ENCODE peak calls at places on chromosomes 4 and X, in five cellular contexts. G is fibroblast of lung, L is cardiac fibroblast, F is IMR-90, X is mammary epithelial cell. J is an unnamed sample.

GRCh38 chrX:133840415-133840814 is 145.0 kb downstream of the GPC3 start:
- DNase-seq in G (no peak), L (no peak), F (no peak), X (no peak), J (no peak)

GRCh38 chr4:13368262-13368661 is 115.9 kb downstream of the RAB28 start:
- DNase-seq in G (peak; percentile 34), L (no peak), F (peak; percentile 12), X (no peak), J (no peak)

GRCh38 chr4:87499415-87500106 is 29.6 kb downstream of the SPARCL1 start:
- DNase-seq in G (no peak), L (no peak), F (no peak), X (no peak), J (no peak)

GRCh38 chr4:48914311-48914710 is 7.7 kb upstream of the OCIAD2 start:
- DNase-seq in G (peak; percentile 86), L (no peak), F (no peak), X (peak; percentile 42), J (no peak)

GRCh38 chr4:51836531-51836930 is 6.4 kb upstream of the DCUN1D4 start:
- DNase-seq in G (peak; percentile 2), L (peak; percentile 65), F (no peak), X (no peak), J (no peak)

GRCh38 chr4:69984030-69984443 is 11.7 kb upstream of the STATH start:
- DNase-seq in G (peak; percentile 58), L (peak; percentile 62), F (no peak), X (peak; percentile 64), J (no peak)

GRCh38 chr4:38674206-38675144 is 10.5 kb downstream of the KLF3 start:
- DNase-seq in G (peak; percentile 28), L (no peak), F (no peak), X (peak; percentile 46), J (no peak)

GRCh38 chrX:106415276-106415895 is 196.4 kb upstream of the RADX start:
- DNase-seq in G (peak; percentile 6), L (peak; percentile 36), F (peak; percentile 13), X (peak; percentile 6), J (no peak)

GRCh38 chr4:37157403-37158167 is 87.0 kb upstream of the NWD2 start:
- DNase-seq in G (no peak), L (no peak), F (no peak), X (no peak), J (no peak)

GRCh38 chr4:170398228-170398627 is 308.5 kb upstream of the AADAT start:
- DNase-seq in G (no peak), L (no peak), F (no peak), X (peak; percentile 42), J (no peak)

GRCh38 chr4:98612318-98613250 is 45.8 kb downstream of the TSPAN5 start:
- DNase-seq in G (peak; percentile 36), L (no peak), F (no peak), X (no peak), J (no peak)

GRCh38 chrX:12974217-12974796 is 603 bp upstream of the TMSB4X start:
- DNase-seq in G (peak; percentile 69), L (peak; percentile 83), F (peak; percentile 54), X (peak; percentile 60), J (peak; percentile 67)

GRCh38 chrX:26670521-26670920 is 454.6 kb downstream of the MAGEB5 start:
- DNase-seq in G (no peak), L (no peak), F (no peak), X (no peak), J (no peak)

GRCh38 chr4:37748546-37748945 is 62.4 kb upstream of the RELL1 start:
- DNase-seq in G (no peak), L (no peak), F (no peak), X (no peak), J (no peak)

GRCh38 chrX:53320543-53321215 is 39.3 kb upstream of the IQSEC2 start:
- DNase-seq in G (no peak), L (no peak), F (no peak), X (no peak), J (no peak)

GRCh38 chrX:140526138-140526537 is 21.3 kb upstream of the SOX3 start:
- DNase-seq in G (peak; percentile 68), L (peak; percentile 18), F (peak; percentile 57), X (no peak), J (no peak)

GRCh38 chr4:182085051-182085480 is 158.1 kb upstream of the TENM3 start:
- DNase-seq in G (peak; percentile 98), L (peak; percentile 5), F (no peak), X (no peak), J (no peak)

GRCh38 chr4:89489338-89489771 is 181.8 kb upstream of the GPRIN3 start:
- DNase-seq in G (no peak), L (no peak), F (no peak), X (no peak), J (peak; percentile 33)

GRCh38 chrX:35285289-35285962 is 342.8 kb downstream of the FAM47B start:
- DNase-seq in G (no peak), L (no peak), F (no peak), X (no peak), J (no peak)

GRCh38 chrX:68433155-68433980 is at the start of gene OPHN1:
- DNase-seq in G (peak; percentile 84), L (peak; percentile 76), F (peak; percentile 74), X (peak; percentile 84), J (peak; percentile 85)

GRCh38 chr4:47482326-47482725 is 2.7 kb upstream of the ATP10D start:
- DNase-seq in G (peak; percentile 75), L (peak; percentile 87), F (peak; percentile 81), X (peak; percentile 71), J (no peak)

GRCh38 chr4:47483722-47484121 is 1.4 kb upstream of the ATP10D start:
- DNase-seq in G (peak; percentile 58), L (no peak), F (no peak), X (no peak), J (no peak)

GRCh38 chr4:47484169-47484568 is 906 bp upstream of the ATP10D start:
- DNase-seq in G (no peak), L (no peak), F (no peak), X (peak; percentile 76), J (no peak)

GRCh38 chr4:47486306-47486705 is 1.2 kb downstream of the ATP10D start:
- DNase-seq in G (peak; percentile 36), L (peak; percentile 45), F (no peak), X (no peak), J (no peak)

GRCh38 chr4:47485047-47485692 is at the start of gene ATP10D:
- DNase-seq in G (peak; percentile 94), L (peak; percentile 94), F (peak; percentile 93), X (peak; percentile 91), J (peak; percentile 97)
- TF ChIP-seq CTCF in G (no peak), L (peak; percentile 16), F (peak; percentile 23), X (no peak), J (peak; percentile 28)

GRCh38 chr4:105895609-105896460 is 564 bp downstream of the NPNT start:
- DNase-seq in G (peak; percentile 2), L (peak; percentile 14), F (no peak), X (peak; percentile 58), J (peak; percentile 77)

GRCh38 chr4:105894570-105895323 is 524 bp upstream of the NPNT start:
- DNase-seq in G (peak; percentile 30), L (no peak), F (no peak), X (peak; percentile 10), J (no peak)

GRCh38 chr4:105896461-105896939 is 1.2 kb downstream of the NPNT start:
- DNase-seq in G (no peak), L (no peak), F (no peak), X (no peak), J (no peak)

GRCh38 chr4:105895324-105895608 is at the start of gene NPNT:
- DNase-seq in G (peak; percentile 4), L (no peak), F (no peak), X (no peak), J (no peak)

GRCh38 chr4:105896984-105897760 is 1.9 kb downstream of the NPNT start:
- DNase-seq in G (no peak), L (no peak), F (no peak), X (peak; percentile 2), J (no peak)
- H3K4me3 ChIP-seq in G (no peak overlapping the region), L (no peak overlapping the region), F (no peak overlapping the region), X (no peak overlapping the region), J (peak overlapping the region; percentile 89)

DNA sequence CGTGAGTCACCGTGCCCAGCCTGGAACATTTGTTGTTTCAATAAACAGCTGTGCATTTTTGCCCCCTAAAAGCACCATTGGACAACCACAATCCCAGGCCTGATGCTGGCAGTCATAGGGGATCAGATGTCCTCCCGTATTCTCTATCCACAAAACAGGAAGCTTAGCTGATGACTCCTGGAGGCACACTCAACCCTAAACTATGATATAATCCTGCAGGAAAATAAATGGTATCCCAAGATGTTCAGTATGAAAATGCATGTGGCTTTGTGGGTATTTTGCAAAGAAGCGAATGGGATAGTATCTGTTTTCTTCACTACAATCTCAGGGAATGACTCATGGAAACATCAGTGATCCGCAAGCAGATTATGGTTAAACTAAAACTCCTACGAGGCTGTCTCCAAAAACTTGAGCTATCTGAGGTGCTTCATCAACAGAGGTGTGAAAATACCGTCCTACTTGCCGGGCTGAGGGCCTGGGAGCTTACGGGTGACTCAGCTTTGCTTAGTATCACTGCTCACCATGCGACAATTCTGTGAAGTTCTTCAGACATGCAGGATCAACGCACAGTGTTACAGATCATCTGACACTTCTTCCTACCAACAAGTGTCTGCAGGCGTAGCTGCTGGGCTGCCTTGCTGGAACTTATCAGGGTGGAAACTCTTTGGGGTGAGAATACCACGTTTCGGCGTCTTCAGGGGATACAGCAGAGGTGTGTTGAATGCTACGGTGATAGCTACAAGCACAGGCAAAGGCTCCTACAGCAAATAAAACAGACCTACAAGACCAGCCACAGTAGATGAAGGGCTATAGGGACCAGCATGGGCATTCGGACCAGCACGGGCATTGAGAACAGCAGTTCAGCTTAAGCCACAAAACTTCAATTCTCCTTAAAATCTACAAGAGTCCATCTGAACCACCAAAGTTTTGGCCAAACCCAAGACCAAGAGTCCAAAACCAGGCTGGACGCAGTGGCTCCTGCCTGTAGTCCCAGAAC is 148.5 kb downstream of the DHRSX start:
- DNase-seq in G (peak; percentile 99), L (peak; percentile 85), F (peak; percentile 99), X (peak; percentile 66), J (no peak)
- TF ChIP-seq CTCF in G (no peak), L (no peak), F (peak; percentile 2), X (no peak), J (no peak)

DNA sequence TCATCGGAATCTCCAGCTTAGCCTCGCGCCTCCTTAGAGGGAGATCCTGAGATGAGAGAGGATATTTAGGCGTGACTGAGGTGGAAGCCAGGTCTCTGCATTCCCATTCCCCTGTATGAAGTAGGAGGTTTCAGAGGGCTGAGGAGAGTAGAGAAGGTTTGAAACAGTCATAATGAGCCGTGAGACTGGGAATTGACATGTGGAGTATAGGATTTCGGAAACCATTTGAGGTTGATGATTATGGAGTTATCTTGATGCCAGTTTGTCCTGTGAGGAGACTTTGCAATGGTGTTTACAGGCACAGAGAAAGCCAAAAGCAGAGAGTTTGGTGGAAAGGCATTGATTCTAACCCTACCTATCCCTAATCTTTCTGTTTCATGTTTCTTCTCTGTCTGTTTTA is 2.0 kb downstream of the CHST7 start:
- DNase-seq in G (no peak), L (no peak), F (no peak), X (no peak), J (no peak)
- H3K4me3 ChIP-seq in G (peak overlapping the region; percentile 45), L (peak overlapping the region; percentile 43), F (peak overlapping the region; percentile 55), X (peak overlapping the region; percentile 16), J (peak overlapping the region; percentile 60)

J was measured in tibial artery.